ENCODE peak calls at places on chromosomes 3 and 15, in five cellular contexts. B is CD8-positive, alpha-beta T cell; T is sigmoid colon; E is A549; M is astrocyte of the cerebellum. D is an unnamed sample.

GRCh38 chr3:177401375-177401774 is 204.1 kb upstream of the TBL1XR1 start:
- DNase-seq in B (no peak), M (no peak), E (no peak), T (no peak), D (no peak)

GRCh38 chr15:97126556-97127233 is 796.2 kb downstream of the NR2F2 start:
- DNase-seq in B (no peak), T (no peak), E (no peak), M (no peak), D (no peak)

GRCh38 chr3:45362768-45363167 is 25.6 kb upstream of the LARS2 start:
- DNase-seq in E (no peak), M (no peak), B (no peak), T (no peak), D (no peak)

GRCh38 chr3:52532838-52533622 is 627 bp downstream of the NT5DC2 start:
- DNase-seq in M (no peak), T (peak; percentile 75), B (no peak), E (peak; percentile 33), D (peak; percentile 76)

GRCh38 chr3:81395739-81396138 is 365.7 kb downstream of the GBE1 start:
- DNase-seq in T (no peak), M (no peak), E (no peak), B (no peak), D (no peak)

GRCh38 chr3:194588741-194589140 is 44.5 kb downstream of the TMEM44 start:
- DNase-seq in M (no peak), B (no peak), T (no peak), E (no peak), D (no peak)

GRCh38 chr15:55954862-55955605 is 38.4 kb downstream of the NEDD4 start:
- DNase-seq in T (no peak), M (no peak), E (no peak), B (no peak), D (no peak)

GRCh38 chr15:73015493-73015892 is 36.8 kb upstream of the NEO1 start:
- DNase-seq in B (no peak), E (no peak), T (no peak), M (no peak), D (no peak)

GRCh38 chr3:131688370-131688769 is 185.6 kb upstream of the MRPL3 start:
- DNase-seq in B (no peak), M (peak; percentile 28), E (no peak), T (no peak), D (no peak)

GRCh38 chr3:106711650-106712049 is 665.6 kb upstream of the CCDC54 start:
- DNase-seq in M (peak; percentile 55), B (no peak), E (no peak), T (no peak), D (no peak)

GRCh38 chr3:188683032-188683491 is 488.7 kb upstream of the TPRG1 start:
- DNase-seq in E (no peak), M (peak; percentile 79), T (no peak), B (no peak), D (no peak)

GRCh38 chr3:145094355-145094941 is 1066.5 kb downstream of the PLOD2 start:
- DNase-seq in M (peak; percentile 56), T (no peak), B (no peak), E (peak; percentile 2), D (no peak)

GRCh38 chr15:69017978-69018377 is 3.5 kb downstream of the NOX5 start:
- DNase-seq in T (no peak), M (no peak), E (no peak), B (no peak), D (no peak)

GRCh38 chr3:172946061-172946460 is 195.0 kb downstream of the SPATA16 start:
- DNase-seq in T (no peak), M (no peak), B (no peak), E (no peak), D (no peak)

GRCh38 chr3:38646062-38646461 is 3.4 kb downstream of the SCN5A start:
- DNase-seq in B (no peak), M (no peak), T (peak; percentile 25), E (no peak), D (no peak)

GRCh38 chr3:15430624-15431023 is 3.2 kb downstream of the EAF1 start:
- DNase-seq in M (no peak), B (no peak), T (no peak), E (no peak), D (no peak)

GRCh38 chr3:115347737-115348136 is 200.6 kb upstream of the ZBTB20 start:
- DNase-seq in T (no peak), E (no peak), B (no peak), M (no peak), D (no peak)

GRCh38 chr3:132785292-132785691 is 63.1 kb upstream of the NPHP3 start:
- DNase-seq in T (no peak), B (no peak), M (no peak), E (no peak), D (no peak)

GRCh38 chr3:127867986-127868385 is 45.7 kb upstream of the MGLL start:
- DNase-seq in E (no peak), M (no peak), B (no peak), T (no peak), D (no peak)

GRCh38 chr3:50568947-50569749 is at the start of gene HEMK1:
- DNase-seq in E (peak; percentile 95), T (peak; percentile 99), M (peak; percentile 81), B (peak; percentile 92), D (peak; percentile 99)

GRCh38 chr3:5126586-5126985 is 4.5 kb downstream of the ARL8B start:
- DNase-seq in B (no peak), E (no peak), T (no peak), M (no peak), D (no peak)

GRCh38 chr3:153209596-153209995 is 47.6 kb downstream of the RAP2B start:
- DNase-seq in M (no peak), E (peak; percentile 6), B (no peak), T (no peak), D (peak; percentile 68)

GRCh38 chr3:108780235-108780634 is 23.0 kb upstream of the RETNLB start:
- DNase-seq in E (no peak), M (no peak), B (peak; percentile 7), T (no peak), D (no peak)

GRCh38 chr15:85858586-85859375 is 64.1 kb upstream of the KLHL25 start:
- DNase-seq in E (peak; percentile 93), M (peak; percentile 9), B (peak; percentile 66), T (peak; percentile 73), D (peak; percentile 82)
- H3K4me3 ChIP-seq in E (peak overlapping the region; percentile 20), M (no peak overlapping the region), B (no peak overlapping the region), T (no peak overlapping the region), D (no peak overlapping the region)

DNA sequence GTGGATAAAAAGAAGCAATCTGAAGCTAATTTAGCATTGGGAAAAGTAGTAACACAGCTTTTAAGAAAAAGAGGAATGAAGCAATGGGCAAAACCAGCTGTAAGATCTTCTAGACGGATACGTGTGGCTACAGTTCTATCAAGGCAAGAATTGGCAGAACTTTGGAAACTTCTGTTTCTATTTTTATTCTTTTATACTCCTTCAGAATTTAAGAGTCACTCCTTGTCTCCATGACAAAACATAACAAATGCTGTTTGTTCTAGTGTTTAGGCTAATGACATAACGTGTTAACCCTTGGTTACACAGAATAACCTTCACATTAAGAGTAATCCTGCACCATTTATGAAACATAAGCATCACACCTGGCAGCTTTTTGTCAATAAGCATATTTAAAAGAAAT is 289.3 kb downstream of the ROBO2 start:
- DNase-seq in M (no peak), B (no peak), T (no peak), E (no peak), D (no peak)
- TF ChIP-seq CTCF in M (no peak), B (no peak), T (no peak), E (no peak), D (no peak)

GRCh38 chr15:48191574-48192225 is at the start of gene CTXN2:
- DNase-seq in M (no peak), B (no peak), E (no peak), T (no peak), D (no peak)

GRCh38 chr15:48186271-48186670 is 5.2 kb upstream of the CTXN2 start:
- DNase-seq in E (no peak), T (no peak), M (no peak), B (no peak), D (no peak)

GRCh38 chr15:48185527-48185926 is 5.9 kb upstream of the CTXN2 start:
- DNase-seq in T (no peak), B (no peak), M (no peak), E (no peak), D (no peak)

GRCh38 chr15:48190932-48191573 is 412 bp upstream of the CTXN2 start:
- DNase-seq in E (no peak), M (peak; percentile 65), B (no peak), T (no peak), D (peak; percentile 82)
- H3K4me3 ChIP-seq in E (no peak overlapping the region), M (peak overlapping the region; percentile 26), B (no peak overlapping the region), T (no peak overlapping the region), D (no peak overlapping the region)

DNA sequence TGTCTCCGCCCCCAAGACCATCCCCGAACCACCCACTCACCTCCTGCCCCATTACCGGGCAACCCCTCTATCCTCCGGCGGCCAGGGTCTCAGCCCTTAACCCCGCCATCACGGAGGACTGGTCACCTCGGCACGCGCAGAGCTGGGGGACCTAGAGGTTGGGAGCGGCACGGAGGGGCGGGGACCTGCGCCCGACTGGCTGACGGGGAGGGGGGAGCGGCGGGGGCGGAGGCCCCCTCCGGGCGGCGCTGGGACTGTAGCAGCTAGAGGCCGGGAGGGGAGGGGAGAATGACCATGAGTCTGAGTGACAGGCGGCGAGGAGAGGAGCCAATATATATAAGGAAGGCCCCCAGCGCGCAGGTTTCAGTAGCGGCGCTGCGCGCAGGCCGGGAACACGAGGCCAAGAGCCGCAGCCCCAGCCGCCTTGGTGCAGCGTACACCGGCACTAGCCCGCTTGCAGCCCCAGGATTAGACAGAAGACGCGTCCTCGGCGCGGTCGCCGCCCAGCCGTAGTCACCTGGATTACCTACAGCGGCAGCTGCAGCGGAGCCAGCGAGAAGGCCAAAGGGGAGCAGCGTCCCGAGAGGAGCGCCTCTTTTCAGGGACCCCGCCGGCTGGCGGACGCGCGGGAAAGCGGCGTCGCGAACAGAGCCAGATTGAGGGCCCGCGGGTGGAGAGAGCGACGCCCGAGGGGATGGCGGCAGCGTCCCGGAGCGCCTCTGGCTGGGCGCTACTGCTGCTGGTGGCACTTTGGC is at the start of gene DLL4:
- DNase-seq in T (no peak), B (no peak), E (peak; percentile 57), M (no peak), D (peak; percentile 88)
- TF ChIP-seq CTCF in T (no peak), B (no peak), E (no peak), M (no peak), D (no peak)

D was measured in upper lobe of right lung.